ENCODE peak calls at places on chromosomes 5 and 9, in seven cellular contexts. H, A, J, N, C, W and P are unnamed samples.

GRCh38 chr5:137405393-137405792 is 93.7 kb downstream of the SPOCK1 start:
- DNase-seq in A (no peak), N (no peak), H (no peak), C (no peak), W (no peak), J (no peak), P (no peak)

GRCh38 chr5:102777099-102777498 is 22.0 kb downstream of the PAM start:
- DNase-seq in J (no peak), H (no peak), N (no peak), W (no peak), C (no peak), A (no peak), P (no peak)

GRCh38 chr9:93266521-93267001 is 82.6 kb downstream of the WNK2 start:
- DNase-seq in J (no peak), A (no peak), H (no peak), C (no peak), W (no peak), N (no peak), P (no peak)

GRCh38 chr9:128636024-128636390 is 20.6 kb downstream of the DYNC2I2 start:
- DNase-seq in H (no peak), W (no peak), C (peak; percentile 50), N (peak; percentile 70), A (peak; percentile 85), J (no peak), P (no peak)

GRCh38 chr5:152560508-152561137 is 155.5 kb upstream of the NMUR2 start:
- DNase-seq in N (peak; percentile 61), J (peak; percentile 62), A (no peak), W (peak; percentile 36), C (peak; percentile 46), H (peak; percentile 52), P (peak; percentile 71)

GRCh38 chr5:10555134-10555733 is 8.6 kb upstream of the ANKRD33B start:
- DNase-seq in W (peak; percentile 90), N (no peak), H (no peak), C (peak; percentile 99), J (peak; percentile 84), A (no peak), P (peak; percentile 33)

GRCh38 chr9:125142560-125143376 is 560 bp downstream of the SCAI start:
- DNase-seq in H (peak; percentile 62), N (peak; percentile 4), W (no peak), A (no peak), J (no peak), C (no peak), P (peak; percentile 33)

GRCh38 chr9:129177791-129178578 is at the start of gene IER5L:
- DNase-seq in J (peak; percentile 80), W (peak; percentile 95), C (peak; percentile 88), N (peak; percentile 94), A (peak; percentile 89), H (peak; percentile 92), P (peak; percentile 93)

GRCh38 chr5:133907075-133907474 is 61.4 kb downstream of the C5orf15 start:
- DNase-seq in A (no peak), N (peak; percentile 69), W (no peak), H (no peak), C (no peak), J (peak; percentile 92), P (no peak)